ENCODE peak calls at places on chromosomes 2 and 18, in six cellular contexts. D is WTC11, I is K562, O is A549, F is H1, T is HepG2. U is an unnamed sample.
A peak's percentile ranks its signal among the peaks of the same experiment; 100 is the strongest.

GRCh38 chr2:231884438-231885140 is 41.6 kb downstream of the NPPC start:
- DNase-seq in F (no peak), T (no peak), O (no peak), D (no peak), I (no peak), U (no peak)

GRCh38 chr2:239009001-239009961 is 161.4 kb downstream of the TWIST2 start:
- DNase-seq in T (no peak), O (no peak), D (no peak), F (no peak), I (no peak), U (peak; percentile 58)

GRCh38 chr2:138997346-138997745 is 217.2 kb upstream of the NXPH2 start:
- DNase-seq in T (no peak), D (no peak), F (no peak), I (no peak), O (no peak), U (no peak)

GRCh38 chr2:138415891-138416494 is 85.6 kb upstream of the SPOPL start:
- DNase-seq in O (no peak), T (no peak), F (no peak), I (no peak), D (no peak), U (peak; percentile 28)

GRCh38 chr2:158969717-158970521 is 1.5 kb downstream of the TANC1 start:
- DNase-seq in I (no peak), D (peak; percentile 44), F (no peak), O (peak; percentile 30), T (no peak), U (peak; percentile 73)

GRCh38 chr2:174259981-174260380 is 11.6 kb upstream of the OLA1 start:
- DNase-seq in I (no peak), T (no peak), O (no peak), F (no peak), D (no peak), U (no peak)

GRCh38 chr18:62829936-62830335 is 114.6 kb downstream of the PHLPP1 start:
- DNase-seq in I (peak; percentile 18), D (no peak), O (no peak), T (no peak), F (no peak), U (no peak)

GRCh38 chr2:203022751-203023150 is 8.1 kb downstream of the NBEAL1 start:
- DNase-seq in O (no peak), D (no peak), T (no peak), F (no peak), I (no peak), U (no peak)

GRCh38 chr2:121748202-121748601 is 7.2 kb upstream of the TSN start:
- DNase-seq in T (peak; percentile 55), I (peak; percentile 57), F (no peak), D (peak; percentile 28), O (peak; percentile 61), U (peak; percentile 28)

GRCh38 chr2:174985624-174986023 is 19.6 kb downstream of the CHN1 start:
- DNase-seq in I (no peak), O (no peak), F (no peak), T (peak; percentile 14), D (no peak), U (peak; percentile 55)

GRCh38 chr18:62425465-62426190 is 97.2 kb upstream of the ZCCHC2 start:
- DNase-seq in O (peak; percentile 90), T (peak; percentile 88), F (peak; percentile 73), D (peak; percentile 57), I (peak; percentile 41), U (peak; percentile 98)

GRCh38 chr2:3172265-3172935 is 205.2 kb downstream of the EIPR1 start:
- DNase-seq in D (no peak), O (no peak), I (no peak), T (no peak), F (no peak), U (no peak)

GRCh38 chr18:24019641-24020331 is 5.2 kb downstream of the TTC39C start:
- DNase-seq in I (no peak), D (no peak), F (no peak), T (no peak), O (no peak), U (no peak)

GRCh38 chr2:16332681-16333519 is 332.7 kb downstream of the CYRIA start:
- DNase-seq in T (no peak), I (no peak), D (no peak), F (no peak), O (no peak), U (no peak)

DNA sequence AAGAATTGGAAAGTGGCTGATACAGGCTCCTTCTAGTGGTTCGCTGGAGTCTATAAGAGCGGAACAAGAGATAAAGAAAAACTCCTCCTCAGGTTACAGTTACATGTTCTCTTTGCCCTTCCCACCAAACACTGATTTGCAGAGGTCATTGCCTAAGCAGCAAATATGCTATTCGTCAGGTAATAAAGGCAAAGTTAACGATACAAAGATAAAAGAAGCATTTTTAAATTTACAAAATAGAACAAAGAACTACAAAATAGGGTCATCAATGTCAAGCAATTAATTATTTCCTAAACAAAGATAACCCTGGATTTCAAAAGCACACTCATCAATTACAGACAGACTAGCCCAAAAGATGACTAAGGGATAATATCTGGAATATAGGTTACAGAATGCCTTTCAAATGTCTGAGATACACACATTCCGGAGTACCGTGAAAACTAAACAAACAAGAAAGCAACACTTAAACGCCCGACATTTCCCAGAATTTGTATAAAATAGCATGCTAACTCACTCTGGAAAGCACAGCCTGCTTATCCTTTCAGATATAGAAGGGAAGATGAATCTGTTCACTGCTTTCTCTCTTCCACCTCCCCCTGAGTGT is 186.4 kb downstream of the MREG start:
- DNase-seq in D (no peak), I (no peak), O (peak; percentile 75), T (peak; percentile 80), F (no peak), U (no peak)
- TF ChIP-seq JUN in D (no peak), I (no peak), O (no peak), T (no peak), F (no peak), U (no peak)

DNA sequence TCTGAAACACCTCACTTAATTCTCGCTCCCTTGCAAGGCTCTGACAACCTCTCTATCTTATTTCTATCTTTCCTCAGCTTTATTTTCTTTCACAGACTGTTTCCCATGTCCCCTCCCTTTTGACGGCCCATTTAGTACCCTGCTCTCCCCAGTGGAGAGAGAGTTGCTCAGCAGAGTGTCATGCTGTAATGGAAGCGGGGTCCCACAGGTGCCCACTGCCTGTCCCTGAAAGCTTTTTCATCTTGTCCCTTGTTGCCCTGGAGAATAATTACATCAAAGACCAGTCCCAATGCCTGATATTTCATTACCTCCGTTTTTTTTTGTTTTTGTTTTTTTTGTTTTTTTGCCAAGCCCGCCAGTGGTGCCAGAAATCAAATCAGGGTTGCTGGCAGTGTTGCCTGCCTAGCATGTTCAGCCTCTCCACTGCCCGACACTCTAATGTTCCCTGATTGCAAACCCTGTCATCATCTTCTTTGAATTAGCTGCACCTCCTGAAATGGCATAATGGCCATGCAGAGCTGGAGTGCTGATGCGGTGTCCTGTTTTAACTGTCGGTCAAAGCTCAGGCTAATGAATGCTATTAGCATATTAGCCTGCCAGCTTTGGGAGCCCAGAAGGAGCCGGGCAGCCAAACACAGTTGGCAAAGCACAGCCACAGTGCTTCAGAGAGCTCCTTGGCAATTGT is 71.2 kb upstream of the CAVIN2 start:
- DNase-seq in I (no peak), F (no peak), T (no peak), O (no peak), D (no peak), U (peak; percentile 68)
- TF ChIP-seq JUN in I (no peak), F (no peak), T (no peak), O (no peak), D (no peak), U (no peak)

GRCh38 chr2:217216982-217217381 is 357.1 kb upstream of the TNP1 start:
- DNase-seq in D (no peak), F (no peak), T (no peak), I (no peak), O (no peak), U (no peak)
- TF ChIP-seq JUN in D (no peak), F (no peak), T (no peak), I (no peak), O (no peak), U (no peak)

GRCh38 chr2:40329739-40330047 is 122.2 kb downstream of the SLC8A1 start:
- DNase-seq in T (no peak), I (no peak), D (no peak), O (no peak), F (no peak), U (peak; percentile 61)

GRCh38 chr2:40330086-40330485 is 121.8 kb downstream of the SLC8A1 start:
- DNase-seq in I (no peak), T (no peak), O (no peak), D (no peak), F (no peak), U (peak; percentile 53)

GRCh38 chr2:40321822-40322221 is 130.1 kb downstream of the SLC8A1 start:
- DNase-seq in F (no peak), I (no peak), T (no peak), O (no peak), D (no peak), U (no peak)

GRCh38 chr2:40321224-40321623 is 130.7 kb downstream of the SLC8A1 start:
- DNase-seq in I (no peak), D (no peak), T (no peak), F (no peak), O (no peak), U (no peak)

GRCh38 chr2:40325111-40325510 is 126.8 kb downstream of the SLC8A1 start:
- DNase-seq in T (no peak), I (no peak), D (no peak), O (no peak), F (no peak), U (peak; percentile 26)
- TF ChIP-seq JUN in T (no peak), I (no peak), D (no peak), O (no peak), F (no peak), U (no peak)

DNA sequence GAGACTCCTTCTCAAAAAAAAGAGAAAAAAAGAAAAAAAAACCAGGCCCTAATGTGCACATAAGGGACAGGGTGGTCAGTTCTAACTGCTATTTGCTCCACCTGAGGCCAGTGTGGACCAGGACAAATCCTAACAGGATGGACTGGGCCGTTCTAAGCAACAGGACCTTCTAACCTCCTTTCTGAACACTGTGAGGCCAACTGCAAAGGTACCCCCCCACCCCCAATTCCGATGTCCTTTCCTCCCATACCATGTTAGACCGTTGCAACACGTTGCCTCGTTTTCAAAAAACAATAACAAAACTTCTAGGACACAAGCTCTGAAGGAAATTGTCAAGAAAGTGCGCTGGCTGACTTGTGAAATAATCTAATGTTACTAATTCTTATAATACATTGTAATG is 1.2 kb downstream of the THAP4 start:
- DNase-seq in I (peak; percentile 15), T (peak; percentile 28), O (no peak), F (no peak), D (no peak), U (no peak)
- TF ChIP-seq JUN in I (no peak), T (no peak), O (no peak), F (no peak), D (no peak), U (no peak)

DNA sequence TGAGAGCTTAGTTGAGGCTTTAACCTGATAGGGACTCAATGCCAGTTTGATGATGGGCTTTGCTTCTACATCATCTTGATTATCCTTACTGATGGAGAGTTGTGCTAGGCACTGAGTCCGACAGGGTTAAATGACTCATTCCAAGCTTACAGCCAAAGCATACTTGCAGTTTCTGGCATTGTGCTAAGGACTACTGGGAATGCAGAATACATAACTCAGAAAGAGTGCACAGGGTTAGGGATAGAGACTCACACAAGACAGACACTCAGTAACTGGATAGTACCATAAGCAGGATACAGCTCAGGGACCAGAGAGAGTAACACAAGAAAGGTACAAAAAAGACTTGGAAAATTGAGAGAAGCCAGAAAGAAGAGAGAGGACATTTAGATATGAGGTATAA is 94.1 kb upstream of the SLC14A2 start:
- DNase-seq in O (no peak), F (no peak), I (no peak), D (no peak), T (no peak), U (no peak)
- TF ChIP-seq JUN in O (no peak), F (no peak), I (no peak), D (no peak), T (no peak), U (no peak)

GRCh38 chr2:205166749-205167148 is 515.6 kb upstream of the NRP2 start:
- DNase-seq in I (no peak), O (no peak), D (no peak), T (no peak), F (no peak), U (no peak)
- TF ChIP-seq JUN in I (no peak), O (no peak), D (no peak), T (no peak), F (no peak), U (no peak)

U was measured in endothelial cell of umbilical vein.